ENCODE peak calls at places on chromosomes 5 and 9, in seven cellular contexts. M is tibial artery, C is WERI-Rb-1, E is HCT116, T is psoas muscle, B is sigmoid colon, F is GM23248. L is an unnamed sample.

GRCh38 chr5:159448-160172 is 31.7 kb upstream of the LRRC14B start:
- DNase-seq in M (no peak), C (no peak), E (no peak), T (no peak), B (no peak), F (peak; percentile 65), L (peak; percentile 24)

GRCh38 chr9:97846347-97846746 is 6.7 kb upstream of the FOXE1 start:
- DNase-seq in M (no peak), C (no peak), E (no peak), T (no peak), B (no peak), F (no peak), L (no peak)

GRCh38 chr9:137055385-137056364 is 1.8 kb upstream of the ENTPD2 start:
- DNase-seq in M (peak; percentile 34), C (no peak), E (no peak), T (peak; percentile 79), B (peak; percentile 97), F (peak; percentile 53), L (no peak)

GRCh38 chr9:69718218-69718617 is 41.6 kb downstream of the PTAR1 start:
- DNase-seq in M (no peak), C (no peak), E (no peak), T (no peak), B (no peak), F (no peak), L (no peak)

GRCh38 chr9:136544549-136545064 is 1.2 kb downstream of the NOTCH1 start:
- DNase-seq in M (peak; percentile 56), C (peak; percentile 81), E (no peak), T (peak; percentile 64), B (peak; percentile 87), F (peak; percentile 65), L (no peak)

GRCh38 chr5:128287740-128288139 is 204.2 kb downstream of the SLC12A2 start:
- DNase-seq in M (no peak), C (no peak), E (no peak), T (no peak), B (no peak), F (no peak), L (no peak)

GRCh38 chr9:124286292-124286931 is 28.7 kb downstream of the NEK6 start:
- DNase-seq in M (no peak), C (no peak), E (peak; percentile 19), T (no peak), B (no peak), F (peak; percentile 88), L (no peak)

GRCh38 chr9:90642570-90643539 is at the start of gene DIRAS2:
- DNase-seq in M (peak; percentile 22), C (peak; percentile 84), E (peak; percentile 6), T (peak; percentile 24), B (no peak), F (peak; percentile 68), L (no peak)

GRCh38 chr9:131117111-131117761 is 8.2 kb upstream of the NUP214 start:
- DNase-seq in M (no peak), C (no peak), E (no peak), T (no peak), B (peak; percentile 62), F (no peak), L (no peak)

GRCh38 chr9:91180930-91181268 is 180.8 kb downstream of the AUH start:
- DNase-seq in M (no peak), C (no peak), E (no peak), T (no peak), B (no peak), F (no peak), L (no peak)

GRCh38 chr9:120715331-120715924 is 1.2 kb upstream of the MEGF9 start:
- DNase-seq in M (peak; percentile 74), C (peak; percentile 98), E (no peak), T (peak; percentile 71), B (peak; percentile 83), F (peak; percentile 89), L (no peak)

GRCh38 chr5:84383816-84384603 is 670 bp downstream of the EDIL3 start:
- DNase-seq in M (peak; percentile 22), C (peak; percentile 63), E (no peak), T (no peak), B (no peak), F (peak; percentile 70), L (no peak)

GRCh38 chr5:123156577-123157296 is 67.7 kb downstream of the PRDM6 start:
- DNase-seq in M (no peak), C (no peak), E (no peak), T (no peak), B (no peak), F (peak; percentile 77), L (no peak)

GRCh38 chr9:105103776-105104175 is 140.7 kb upstream of the SLC44A1 start:
- DNase-seq in M (no peak), C (no peak), E (no peak), T (no peak), B (no peak), F (peak; percentile 5), L (no peak)

GRCh38 chr5:180797256-180798192 is 5.1 kb downstream of the MGAT1 start:
- DNase-seq in M (no peak), C (no peak), E (no peak), T (no peak), B (peak; percentile 49), F (no peak), L (no peak)

GRCh38 chr5:151931260-151931659 is 6.6 kb upstream of the GLRA1 start:
- DNase-seq in M (no peak), C (no peak), E (no peak), T (no peak), B (no peak), F (no peak), L (no peak)

GRCh38 chr9:134034215-134035040 is 9.1 kb downstream of the BRD3OS start:
- DNase-seq in M (no peak), C (no peak), E (no peak), T (no peak), B (peak; percentile 33), F (no peak), L (no peak)

GRCh38 chr5:150618588-150619281 is 21.7 kb upstream of the SYNPO start:
- DNase-seq in M (peak; percentile 45), C (no peak), E (no peak), T (no peak), B (no peak), F (no peak), L (no peak)

GRCh38 chr5:134554319-134555222 is 29.1 kb downstream of the JADE2 start:
- DNase-seq in M (peak; percentile 68), C (no peak), E (no peak), T (peak; percentile 60), B (peak; percentile 92), F (peak; percentile 95), L (no peak)

GRCh38 chr5:122156724-122157325 is 27.5 kb downstream of the ZNF474 start:
- DNase-seq in M (no peak), C (peak; percentile 38), E (peak; percentile 18), T (no peak), B (no peak), F (peak; percentile 82), L (no peak)

GRCh38 chr5:149170292-149170691 is 29.0 kb downstream of the ABLIM3 start:
- DNase-seq in M (no peak), C (no peak), E (no peak), T (no peak), B (no peak), F (no peak), L (no peak)

GRCh38 chr5:77743181-77743580 is 33.0 kb downstream of the TBCA start:
- DNase-seq in M (no peak), C (no peak), E (no peak), T (no peak), B (no peak), F (peak; percentile 22), L (no peak)

GRCh38 chr9:131608469-131609115 is 63.3 kb downstream of the PRRT1B start:
- DNase-seq in M (peak; percentile 71), C (no peak), E (peak; percentile 39), T (peak; percentile 66), B (peak; percentile 93), F (peak; percentile 94), L (no peak)

GRCh38 chr5:122849746-122850145 is 4.3 kb downstream of the SNX24 start:
- DNase-seq in M (no peak), C (no peak), E (no peak), T (no peak), B (no peak), F (peak; percentile 20), L (no peak)

GRCh38 chr9:126503333-126504085 is 110.2 kb upstream of the LMX1B start:
- DNase-seq in M (no peak), C (no peak), E (no peak), T (peak; percentile 9), B (peak; percentile 61), F (peak; percentile 91), L (no peak)

DNA sequence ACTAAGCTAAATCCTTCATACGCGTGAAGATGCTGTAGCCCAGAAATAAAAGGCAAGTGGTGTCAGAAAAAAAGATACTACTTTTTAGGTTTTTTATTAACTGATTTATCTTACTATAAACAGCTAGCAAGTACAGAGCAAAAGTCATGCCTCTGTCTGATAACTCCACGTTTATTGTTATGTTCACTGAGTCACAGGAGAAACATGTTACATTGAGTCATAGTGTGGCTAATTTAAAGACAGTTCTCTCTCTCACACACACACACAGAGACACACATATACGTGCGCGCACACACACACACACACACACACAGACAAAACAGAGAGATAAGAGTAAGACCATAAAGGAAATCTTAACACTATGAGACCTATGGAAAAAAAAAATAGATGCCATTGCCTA is 770.0 kb upstream of the CDH10 start:
- DNase-seq in M (no peak), C (no peak), E (no peak), T (no peak), B (no peak), F (no peak), L (no peak)
- H3K9me3 ChIP-seq in M (no peaks in the 10 kb centered on the region), C (no peaks in the 10 kb centered on the region), E (peaks cover 19% of the 10 kb centered on the region), T (peaks cover 7% of the 10 kb centered on the region), B (no peaks in the 10 kb centered on the region), F (no peaks in the 10 kb centered on the region), L (no peaks in the 10 kb centered on the region)

GRCh38 chr5:179033004-179033580 is 9.5 kb downstream of the ZNF879 start:
- DNase-seq in M (no peak), C (no peak), E (no peak), T (no peak), B (no peak), F (peak; percentile 1), L (no peak)
- H3K9me3 ChIP-seq in M (peaks cover 36% of the 10 kb centered on the region), C (peaks cover 2% of the 10 kb centered on the region), E (peaks cover 17% of the 10 kb centered on the region), T (peaks cover 90% of the 10 kb centered on the region), B (peaks cover 61% of the 10 kb centered on the region), F (peaks cover 29% of the 10 kb centered on the region), L (peaks cover 29% of the 10 kb centered on the region)

DNA sequence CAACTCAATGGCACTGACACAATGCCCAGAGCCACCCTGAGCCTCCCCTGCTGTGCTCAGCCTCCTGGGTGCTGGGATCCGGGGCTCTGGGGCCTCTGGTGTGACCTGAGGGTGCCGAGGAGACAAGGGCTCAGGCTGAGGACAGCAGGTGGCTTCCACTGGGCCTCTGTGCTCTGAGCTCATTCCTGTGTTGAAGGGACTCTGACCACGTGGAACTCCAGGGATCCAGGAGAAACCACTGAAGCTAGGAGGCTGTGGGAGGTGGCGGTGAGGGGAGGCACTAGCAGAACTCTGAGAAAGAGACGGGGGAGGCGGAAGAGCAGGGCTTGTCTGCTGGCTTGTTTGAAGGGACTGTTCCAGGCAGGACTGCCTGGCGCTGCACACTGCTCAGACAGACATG is 318.7 kb upstream of the IRX1 start:
- DNase-seq in M (no peak), C (no peak), E (no peak), T (no peak), B (no peak), F (no peak), L (no peak)
- H3K9me3 ChIP-seq in M (no peaks in the 10 kb centered on the region), C (peaks cover 2% of the 10 kb centered on the region), E (peaks cover 38% of the 10 kb centered on the region), T (no peaks in the 10 kb centered on the region), B (no peaks in the 10 kb centered on the region), F (no peaks in the 10 kb centered on the region), L (no peaks in the 10 kb centered on the region)

GRCh38 chr5:158466196-158466595 is 607.3 kb upstream of the CLINT1 start:
- DNase-seq in M (no peak), C (no peak), E (no peak), T (no peak), B (no peak), F (no peak), L (no peak)
- H3K9me3 ChIP-seq in M (no peaks in the 10 kb centered on the region), C (no peaks in the 10 kb centered on the region), E (no peaks in the 10 kb centered on the region), T (no peaks in the 10 kb centered on the region), B (no peaks in the 10 kb centered on the region), F (no peaks in the 10 kb centered on the region), L (no peaks in the 10 kb centered on the region)

GRCh38 chr5:124734574-124735168 is 11.8 kb downstream of the ZNF608 start:
- DNase-seq in M (no peak), C (no peak), E (no peak), T (no peak), B (no peak), F (no peak), L (no peak)
- H3K9me3 ChIP-seq in M (no peaks in the 10 kb centered on the region), C (no peaks in the 10 kb centered on the region), E (no peaks in the 10 kb centered on the region), T (no peaks in the 10 kb centered on the region), B (no peaks in the 10 kb centered on the region), F (no peaks in the 10 kb centered on the region), L (no peaks in the 10 kb centered on the region)